ENCODE peak calls at places on chromosomes 3 and 15, in five cellular contexts. One of them, this sample, is unnamed. For H3K9me3, the result is how much of the 10 kb centered on the place peaks cover.

GRCh38 chr3:32018723-32019564 is 37.4 kb downstream of the ZNF860 start:
- DNase-seq in astrocyte: peak
- DNase-seq in neural progenitor cell: peak
- DNase-seq in GM23248: peak
- DNase-seq in GM12878: no peak
- DNase-seq in this sample: no peak

GRCh38 chr3:30437172-30437571 is 169.2 kb upstream of the TGFBR2 start:
- DNase-seq in astrocyte: peak
- DNase-seq in neural progenitor cell: peak
- DNase-seq in GM23248: peak
- DNase-seq in GM12878: no peak
- DNase-seq in this sample: peak

GRCh38 chr15:43446344-43446743 is 46.6 kb downstream of the TP53BP1 start:
- DNase-seq in astrocyte: no peak
- DNase-seq in neural progenitor cell: no peak
- DNase-seq in GM23248: no peak
- DNase-seq in GM12878: no peak
- DNase-seq in this sample: no peak

GRCh38 chr15:71739355-71739754 is 71.0 kb upstream of the NR2E3 start:
- DNase-seq in astrocyte: no peak
- DNase-seq in neural progenitor cell: no peak
- DNase-seq in GM23248: no peak
- DNase-seq in GM12878: no peak
- DNase-seq in this sample: no peak

GRCh38 chr15:47817825-47818681 is 100.7 kb downstream of the SEMA6D start:
- DNase-seq in astrocyte: no peak
- DNase-seq in neural progenitor cell: peak
- DNase-seq in GM23248: no peak
- DNase-seq in GM12878: no peak
- DNase-seq in this sample: no peak

GRCh38 chr3:110749006-110749405 is 322.6 kb upstream of the NECTIN3 start:
- DNase-seq in astrocyte: no peak
- DNase-seq in neural progenitor cell: no peak
- DNase-seq in GM23248: no peak
- DNase-seq in GM12878: no peak
- DNase-seq in this sample: no peak

GRCh38 chr3:54121404-54122045 is 827 bp upstream of the CACNA2D3 start:
- DNase-seq in astrocyte: no peak
- DNase-seq in neural progenitor cell: peak
- DNase-seq in GM23248: no peak
- DNase-seq in GM12878: no peak
- DNase-seq in this sample: no peak

GRCh38 chr3:138426211-138426610 is 8.2 kb upstream of the ESYT3 start:
- DNase-seq in astrocyte: no peak
- DNase-seq in neural progenitor cell: peak
- DNase-seq in GM23248: peak
- DNase-seq in GM12878: no peak
- DNase-seq in this sample: no peak

GRCh38 chr3:127377801-127378442 is 90.1 kb upstream of the PRR20G start:
- DNase-seq in astrocyte: no peak
- DNase-seq in neural progenitor cell: no peak
- DNase-seq in GM23248: peak
- DNase-seq in GM12878: no peak
- DNase-seq in this sample: no peak

GRCh38 chr15:66941231-66941711 is 124.1 kb upstream of the SMAD3 start:
- DNase-seq in astrocyte: no peak
- DNase-seq in neural progenitor cell: no peak
- DNase-seq in GM23248: peak
- DNase-seq in GM12878: no peak
- DNase-seq in this sample: no peak

GRCh38 chr15:66057089-66057488 is 187.8 kb downstream of the RAB11A start:
- DNase-seq in astrocyte: no peak
- DNase-seq in neural progenitor cell: peak
- DNase-seq in GM23248: no peak
- DNase-seq in GM12878: no peak
- DNase-seq in this sample: no peak

GRCh38 chr3:66393486-66394260 is 107.1 kb downstream of the LRIG1 start:
- DNase-seq in astrocyte: peak
- DNase-seq in neural progenitor cell: no peak
- DNase-seq in GM23248: peak
- DNase-seq in GM12878: peak
- DNase-seq in this sample: no peak

GRCh38 chr15:80183886-80184285 is 31.1 kb downstream of the FAH start:
- DNase-seq in astrocyte: no peak
- DNase-seq in neural progenitor cell: peak
- DNase-seq in GM23248: peak
- DNase-seq in GM12878: no peak
- DNase-seq in this sample: no peak

GRCh38 chr3:145952541-145952940 is 208.4 kb downstream of the PLOD2 start:
- DNase-seq in astrocyte: peak
- DNase-seq in neural progenitor cell: no peak
- DNase-seq in GM23248: peak
- DNase-seq in GM12878: no peak
- DNase-seq in this sample: no peak

GRCh38 chr3:189652042-189652441 is 20.9 kb downstream of the TP63 start:
- DNase-seq in astrocyte: no peak
- DNase-seq in neural progenitor cell: peak
- DNase-seq in GM23248: peak
- DNase-seq in GM12878: no peak
- DNase-seq in this sample: no peak

GRCh38 chr3:171173732-171174131 is 147.2 kb upstream of the SLC2A2 start:
- DNase-seq in astrocyte: no peak
- DNase-seq in neural progenitor cell: peak
- DNase-seq in GM23248: no peak
- DNase-seq in GM12878: no peak
- DNase-seq in this sample: no peak

GRCh38 chr3:157574580-157574979 is 71.4 kb upstream of the VEPH1 start:
- DNase-seq in astrocyte: no peak
- DNase-seq in neural progenitor cell: no peak
- DNase-seq in GM23248: no peak
- DNase-seq in GM12878: no peak
- DNase-seq in this sample: no peak

GRCh38 chr3:186365202-186365974 is 3.4 kb upstream of the DGKG start:
- DNase-seq in astrocyte: peak
- DNase-seq in neural progenitor cell: no peak
- DNase-seq in GM23248: peak
- DNase-seq in GM12878: no peak
- DNase-seq in this sample: no peak

GRCh38 chr15:66865622-66866611 is 163.9 kb downstream of the SMAD6 start:
- DNase-seq in astrocyte: no peak
- DNase-seq in neural progenitor cell: no peak
- DNase-seq in GM23248: no peak
- DNase-seq in GM12878: peak
- DNase-seq in this sample: no peak

GRCh38 chr15:38699633-38700230 is 135.1 kb upstream of the RASGRP1 start:
- DNase-seq in astrocyte: no peak
- DNase-seq in neural progenitor cell: peak
- DNase-seq in GM23248: peak
- DNase-seq in GM12878: no peak
- DNase-seq in this sample: no peak

GRCh38 chr3:75886971-75887526 is 101.7 kb upstream of the ZNF717 start:
- DNase-seq in astrocyte: no peak
- DNase-seq in neural progenitor cell: no peak
- DNase-seq in GM23248: no peak
- DNase-seq in GM12878: no peak
- DNase-seq in this sample: no peak

GRCh38 chr3:184058029-184058428 is 5.2 kb downstream of the HTR3C start:
- DNase-seq in astrocyte: peak
- DNase-seq in neural progenitor cell: no peak
- DNase-seq in GM23248: peak
- DNase-seq in GM12878: no peak
- DNase-seq in this sample: no peak

GRCh38 chr15:40367673-40368611 is 9.9 kb downstream of the DISP2 start:
- DNase-seq in astrocyte: peak
- DNase-seq in neural progenitor cell: peak
- DNase-seq in GM23248: peak
- DNase-seq in GM12878: peak
- DNase-seq in this sample: no peak

GRCh38 chr3:156395961-156396700 is 158.8 kb downstream of the SSR3 start:
- DNase-seq in astrocyte: peak
- DNase-seq in neural progenitor cell: no peak
- DNase-seq in GM23248: peak
- DNase-seq in GM12878: no peak
- DNase-seq in this sample: no peak

GRCh38 chr15:64070965-64071851 is 22.4 kb downstream of the CIAO2A start:
- DNase-seq in astrocyte: peak
- DNase-seq in neural progenitor cell: no peak
- DNase-seq in GM23248: peak
- DNase-seq in GM12878: no peak
- DNase-seq in this sample: no peak

GRCh38 chr3:18988619-18989229 is 159.6 kb upstream of the KCNH8 start:
- DNase-seq in astrocyte: peak
- DNase-seq in neural progenitor cell: peak
- DNase-seq in GM23248: peak
- DNase-seq in GM12878: no peak
- DNase-seq in this sample: no peak

GRCh38 chr3:24686764-24687163 is 192.1 kb upstream of the THRB start:
- DNase-seq in astrocyte: peak
- DNase-seq in neural progenitor cell: no peak
- DNase-seq in GM23248: peak
- DNase-seq in GM12878: no peak
- DNase-seq in this sample: no peak

GRCh38 chr15:45645026-45645980 is 10.5 kb downstream of the SQOR start:
- DNase-seq in astrocyte: peak
- DNase-seq in neural progenitor cell: no peak
- DNase-seq in GM23248: peak
- DNase-seq in GM12878: no peak
- DNase-seq in this sample: no peak

GRCh38 chr3:11131371-11131770 is 22.9 kb upstream of the HRH1 start:
- DNase-seq in astrocyte: peak
- DNase-seq in neural progenitor cell: no peak
- DNase-seq in GM23248: no peak
- DNase-seq in GM12878: no peak
- DNase-seq in this sample: no peak

GRCh38 chr3:7207928-7208327 is 347.0 kb downstream of the GRM7 start:
- DNase-seq in astrocyte: no peak
- DNase-seq in neural progenitor cell: no peak
- DNase-seq in GM23248: no peak
- DNase-seq in GM12878: no peak
- DNase-seq in this sample: no peak

GRCh38 chr3:127786358-127787070 is 35.8 kb downstream of the MGLL start:
- DNase-seq in astrocyte: peak
- DNase-seq in neural progenitor cell: peak
- DNase-seq in GM23248: peak
- DNase-seq in GM12878: no peak
- DNase-seq in this sample: no peak

GRCh38 chr3:62248831-62249776 is 124.2 kb downstream of the FEZF2 start:
- DNase-seq in astrocyte: no peak
- DNase-seq in neural progenitor cell: no peak
- DNase-seq in GM23248: peak
- DNase-seq in GM12878: no peak
- DNase-seq in this sample: no peak

GRCh38 chr15:52790166-52790708 is at the start of gene ONECUT1:
- DNase-seq in astrocyte: no peak
- DNase-seq in neural progenitor cell: peak
- DNase-seq in GM23248: peak
- DNase-seq in GM12878: no peak
- DNase-seq in this sample: no peak

GRCh38 chr3:132549890-132550578 is 47.0 kb upstream of the ACKR4 start:
- DNase-seq in astrocyte: peak
- DNase-seq in neural progenitor cell: no peak
- DNase-seq in GM23248: peak
- DNase-seq in GM12878: peak
- DNase-seq in this sample: no peak

GRCh38 chr3:11095932-11096265 is 58.4 kb upstream of the HRH1 start:
- DNase-seq in astrocyte: no peak
- DNase-seq in neural progenitor cell: peak
- DNase-seq in GM23248: no peak
- DNase-seq in GM12878: no peak
- DNase-seq in this sample: no peak

DNA sequence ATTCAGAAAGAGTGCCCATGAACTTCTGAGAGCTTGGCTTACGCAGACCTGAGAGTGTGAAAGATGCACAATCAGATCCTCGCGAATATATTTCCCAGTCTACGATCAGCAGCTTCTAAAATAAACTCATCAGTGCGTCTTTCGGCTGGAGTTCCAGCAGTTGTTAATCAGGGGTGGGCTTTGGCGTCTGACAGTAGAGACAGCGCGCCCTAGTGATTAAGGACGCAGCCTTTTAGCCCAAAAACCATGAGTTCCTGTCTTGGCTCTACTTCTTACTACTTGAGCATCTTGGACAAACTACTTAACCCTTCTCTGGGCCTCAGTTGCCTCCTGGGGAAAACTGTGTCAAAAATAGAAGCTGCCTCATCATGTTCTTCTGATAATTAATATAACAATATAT is 15.8 kb upstream of the ARRDC4 start:
- DNase-seq in astrocyte: no peak
- DNase-seq in neural progenitor cell: peak
- DNase-seq in GM23248: no peak
- DNase-seq in GM12878: no peak
- DNase-seq in this sample: no peak
- TF ChIP-seq EZH2 in astrocyte: no peak
- TF ChIP-seq EZH2 in neural progenitor cell: no peak
- TF ChIP-seq EZH2 in GM23248: no peak
- TF ChIP-seq EZH2 in GM12878: no peak
- TF ChIP-seq EZH2 in this sample: no peak

GRCh38 chr3:38095687-38096483 is 41.0 kb downstream of the ACAA1 start:
- DNase-seq in astrocyte: no peak
- DNase-seq in neural progenitor cell: no peak
- DNase-seq in GM23248: no peak
- DNase-seq in GM12878: no peak
- DNase-seq in this sample: no peak
- H3K9me3 ChIP-seq in astrocyte: under half
- H3K9me3 ChIP-seq in neural progenitor cell: under half
- H3K9me3 ChIP-seq in GM23248: under half
- H3K9me3 ChIP-seq in GM12878: under half
- H3K9me3 ChIP-seq in this sample: under half

DNA sequence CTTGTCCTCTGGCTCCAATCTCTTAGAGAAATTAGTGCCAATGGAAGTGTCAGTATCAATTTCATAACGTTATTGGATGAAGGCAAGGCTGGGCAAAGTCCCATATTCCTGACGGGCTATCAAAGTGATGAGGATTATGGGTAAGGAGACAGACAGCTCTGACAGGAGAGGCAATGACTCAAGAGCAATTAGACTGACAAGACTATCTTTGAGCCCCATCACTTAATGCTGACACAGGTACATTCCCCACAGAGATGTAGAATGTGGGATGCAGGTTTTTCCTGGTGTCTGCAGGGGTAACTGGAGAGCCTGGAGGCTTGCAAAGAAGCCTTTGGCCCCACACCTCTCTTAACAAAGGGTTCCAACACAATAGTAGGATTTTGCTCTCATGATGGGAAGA is 208.3 kb downstream of the NTRK3 start:
- DNase-seq in astrocyte: no peak
- DNase-seq in neural progenitor cell: peak
- DNase-seq in GM23248: no peak
- DNase-seq in GM12878: no peak
- DNase-seq in this sample: no peak
- TF ChIP-seq EZH2 in astrocyte: no peak
- TF ChIP-seq EZH2 in neural progenitor cell: no peak
- TF ChIP-seq EZH2 in GM23248: no peak
- TF ChIP-seq EZH2 in GM12878: no peak
- TF ChIP-seq EZH2 in this sample: no peak

GRCh38 chr15:25089577-25089976 is 134.8 kb downstream of the SNRPN start:
- DNase-seq in astrocyte: no peak
- DNase-seq in neural progenitor cell: no peak
- DNase-seq in GM23248: no peak
- DNase-seq in GM12878: no peak
- DNase-seq in this sample: no peak
- H3K9me3 ChIP-seq in astrocyte: under half
- H3K9me3 ChIP-seq in neural progenitor cell: under half
- H3K9me3 ChIP-seq in GM23248: under half
- H3K9me3 ChIP-seq in GM12878: under half
- H3K9me3 ChIP-seq in this sample: under half

This sample was measured in SK-N-MC.